ENCODE peak calls at places on chromosomes 12 and 14, in five cellular contexts. E is GM12892, L is K562, R is HepG2, Q is H1. K is an unnamed sample.

GRCh38 chr14:71675902-71676291 is 256.3 kb upstream of the RGS6 start:
- DNase-seq in R (no peak), L (no peak), E (no peak), Q (no peak), K (no peak)

GRCh38 chr14:73612339-73613045 is at the start of gene ACOT6:
- DNase-seq in Q (peak; percentile 89), L (peak; percentile 53), E (peak; percentile 50), R (peak; percentile 79), K (peak; percentile 63)

GRCh38 chr12:77996670-77997069 is 166.0 kb downstream of the NAV3 start:
- DNase-seq in L (no peak), R (no peak), E (no peak), Q (no peak), K (no peak)

GRCh38 chr14:94445003-94445402 is 7.6 kb downstream of the SERPINA11 start:
- DNase-seq in Q (no peak), E (no peak), L (no peak), R (no peak), K (no peak)

GRCh38 chr14:35380794-35381193 is 23.8 kb downstream of the NFKBIA start:
- DNase-seq in L (no peak), Q (no peak), E (no peak), R (no peak), K (no peak)

GRCh38 chr12:57765698-57766463 is 997 bp downstream of the CYP27B1 start:
- DNase-seq in Q (no peak), E (no peak), R (no peak), L (no peak), K (no peak)

GRCh38 chr14:67240168-67240932 is 885 bp upstream of the PALS1 start:
- DNase-seq in R (peak; percentile 15), Q (peak; percentile 57), L (no peak), E (no peak), K (no peak)

GRCh38 chr12:9049520-9050133 is 60.3 kb downstream of the KLRG1 start:
- DNase-seq in L (peak; percentile 22), Q (no peak), E (no peak), R (peak; percentile 46), K (no peak)

GRCh38 chr12:90922068-90922743 is 32.8 kb downstream of the CCER1 start:
- DNase-seq in R (no peak), L (no peak), Q (no peak), E (no peak), K (no peak)

GRCh38 chr12:9872743-9873142 is 3.6 kb upstream of the CLEC2B start:
- DNase-seq in Q (no peak), L (no peak), E (no peak), R (no peak), K (no peak)

GRCh38 chr12:117662220-117662619 is 300.8 kb upstream of the NOS1 start:
- DNase-seq in L (no peak), Q (no peak), E (no peak), R (no peak), K (no peak)

GRCh38 chr14:105076805-105077648 is 11.8 kb upstream of the GPR132 start:
- DNase-seq in E (no peak), R (no peak), L (no peak), Q (no peak), K (no peak)

GRCh38 chr14:105162374-105162979 is 6.1 kb downstream of the JAG2 start:
- DNase-seq in E (no peak), R (peak; percentile 15), Q (no peak), L (peak; percentile 41), K (peak; percentile 68)

GRCh38 chr12:106138646-106139421 is at the start of gene NUAK1:
- DNase-seq in L (no peak), E (no peak), Q (peak; percentile 83), R (no peak), K (peak; percentile 29)

DNA sequence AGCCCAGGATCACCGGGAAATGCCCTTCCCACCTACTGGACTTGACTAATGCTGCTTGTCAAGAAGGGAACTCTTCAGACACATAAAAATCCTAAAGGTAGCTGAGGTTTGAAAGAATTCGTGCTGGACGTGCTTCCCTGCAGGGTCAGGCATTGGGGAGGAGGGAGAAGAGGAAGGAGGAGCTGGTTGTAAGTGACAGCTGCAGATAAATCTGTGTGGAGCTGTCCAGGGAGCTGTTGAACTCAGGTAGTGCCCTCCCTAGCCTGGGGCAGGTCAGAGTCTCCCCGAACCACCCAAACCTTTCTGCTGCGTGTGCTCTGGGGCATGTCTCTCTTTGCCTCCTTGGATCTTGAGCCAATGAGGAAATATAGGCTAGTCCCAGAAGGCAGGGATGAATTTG is 23.7 kb upstream of the FOS start:
- DNase-seq in R (no peak), L (no peak), Q (no peak), E (no peak), K (no peak)
- TF ChIP-seq TAF1 in R (no peak), L (no peak), Q (no peak), E (no peak), K (no peak)

GRCh38 chr14:96584907-96585671 is 82.9 kb downstream of the PAPOLA start:
- DNase-seq in R (no peak), L (no peak), Q (no peak), E (no peak), K (no peak)
- TF ChIP-seq TAF1 in R (no peak), L (no peak), Q (no peak), E (no peak), K (no peak)

GRCh38 chr12:46804054-46804453 is 21.7 kb downstream of the SLC38A4 start:
- DNase-seq in Q (no peak), R (no peak), L (no peak), E (no peak), K (no peak)

GRCh38 chr12:46803517-46803916 is 22.3 kb downstream of the SLC38A4 start:
- DNase-seq in L (no peak), E (no peak), R (no peak), Q (no peak), K (no peak)

GRCh38 chr12:46811185-46811584 is 14.6 kb downstream of the SLC38A4 start:
- DNase-seq in L (no peak), R (no peak), Q (no peak), E (no peak), K (no peak)

GRCh38 chr12:46808955-46809697 is 16.7 kb downstream of the SLC38A4 start:
- DNase-seq in E (no peak), R (no peak), L (no peak), Q (no peak), K (no peak)

GRCh38 chr12:46808317-46808716 is 17.5 kb downstream of the SLC38A4 start:
- DNase-seq in Q (no peak), E (no peak), R (no peak), L (no peak), K (no peak)
- TF ChIP-seq TAF1 in Q (no peak), E (no peak), R (no peak), L (no peak), K (no peak)

GRCh38 chr14:96192975-96193805 is 11.4 kb upstream of the BDKRB2 start:
- DNase-seq in L (no peak), R (no peak), Q (no peak), E (no peak), K (no peak)

GRCh38 chr14:96189288-96189711 is 15.3 kb upstream of the BDKRB2 start:
- DNase-seq in L (no peak), E (no peak), R (no peak), Q (no peak), K (no peak)

GRCh38 chr14:96191355-96191754 is 13.3 kb upstream of the BDKRB2 start:
- DNase-seq in Q (no peak), E (no peak), R (no peak), L (no peak), K (no peak)

GRCh38 chr14:96194262-96194656 is 10.4 kb upstream of the BDKRB2 start:
- DNase-seq in R (no peak), Q (no peak), E (no peak), L (no peak), K (no peak)

GRCh38 chr14:96192049-96192448 is 12.6 kb upstream of the BDKRB2 start:
- DNase-seq in R (no peak), E (no peak), L (no peak), Q (no peak), K (no peak)
- TF ChIP-seq TAF1 in R (no peak), E (no peak), L (no peak), Q (no peak), K (no peak)

GRCh38 chr14:64953661-64954060 is 11.1 kb upstream of the GPX2 start:
- DNase-seq in E (no peak), R (no peak), L (no peak), Q (no peak), K (no peak)
- TF ChIP-seq TAF1 in E (no peak), R (no peak), L (no peak), Q (no peak), K (no peak)

GRCh38 chr14:77647853-77648252 is 31.4 kb upstream of the SPTLC2 start:
- DNase-seq in R (no peak), E (no peak), L (no peak), Q (no peak), K (no peak)

GRCh38 chr14:77646907-77647306 is 30.5 kb upstream of the SPTLC2 start:
- DNase-seq in E (no peak), R (no peak), L (no peak), Q (no peak), K (no peak)

GRCh38 chr14:77648520-77649200 is 32.2 kb upstream of the SPTLC2 start:
- DNase-seq in E (no peak), Q (no peak), R (no peak), L (no peak), K (no peak)

GRCh38 chr14:77645520-77646230 is 29.2 kb upstream of the SPTLC2 start:
- DNase-seq in Q (no peak), L (no peak), R (no peak), E (no peak), K (no peak)

DNA sequence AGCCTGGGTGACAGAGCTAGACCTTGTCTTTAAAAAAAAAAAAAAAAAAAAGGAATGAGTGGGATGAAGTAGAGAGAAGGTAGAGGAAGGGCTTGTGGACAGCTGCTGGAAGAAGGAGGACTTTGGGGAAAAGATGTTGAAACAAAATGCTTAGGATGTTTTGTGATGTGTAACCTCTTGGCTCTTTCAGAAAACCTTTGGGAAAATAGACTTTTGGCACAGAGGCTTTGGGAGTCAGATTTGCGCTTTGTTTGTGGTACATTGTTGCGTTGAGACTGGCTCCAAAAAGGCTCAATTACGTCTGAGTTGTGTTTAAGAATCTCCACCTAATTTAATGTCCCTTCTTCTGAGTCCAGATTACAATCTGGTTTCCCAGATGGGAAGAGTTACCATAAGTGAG is 32.9 kb upstream of the SPTLC2 start:
- DNase-seq in L (no peak), Q (no peak), E (no peak), R (no peak), K (no peak)
- TF ChIP-seq TAF1 in L (no peak), Q (no peak), E (no peak), R (no peak), K (no peak)

DNA sequence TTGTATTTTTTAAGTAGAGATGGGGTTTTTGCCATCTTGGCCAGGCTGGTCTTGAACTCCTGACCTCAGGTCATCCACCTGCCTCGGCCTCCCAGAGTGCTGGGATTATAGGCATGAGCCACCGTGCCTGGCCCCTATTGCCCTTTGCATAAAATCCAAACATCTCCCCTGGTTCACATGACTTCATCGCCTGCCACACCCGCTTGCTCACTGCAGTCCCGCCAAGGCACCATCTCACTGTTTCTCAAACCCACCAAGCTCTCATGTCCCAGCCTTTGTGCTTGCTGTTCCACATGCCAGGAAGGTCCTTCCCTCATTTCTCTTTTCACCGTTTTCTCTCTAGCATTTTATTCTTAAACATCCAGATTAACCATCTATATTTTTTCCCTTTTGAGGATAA is 9.7 kb downstream of the RHOF start:
- DNase-seq in L (no peak), Q (no peak), E (no peak), R (no peak), K (no peak)
- TF ChIP-seq TAF1 in L (no peak), Q (no peak), E (no peak), R (no peak), K (no peak)

K was measured in GM12891.